ENCODE peak calls at places on chromosome 15, in ten cellular contexts. Q is fibroblast of the aortic adventitia, O is BJ, Z is bronchial epithelial cell, B is IMR-90, W is AG09319, H is Peyer's patch, U is GM12865, N is epithelial cell of proximal tubule, D is ovary. F is an unnamed sample.

GRCh38 chr15:75199347-75199976 is 2.2 kb upstream of the C15orf39 start:
- DNase-seq in H (no peak), U (peak; percentile 74), D (no peak), Z (no peak), Q (no peak), N (no peak), O (no peak), W (no peak), B (no peak), F (no peak)

GRCh38 chr15:40633178-40633577 is 39.1 kb downstream of the KNL1 start:
- DNase-seq in D (no peak), H (no peak), U (no peak), N (no peak), O (peak; percentile 19), W (peak; percentile 23), Q (no peak), Z (peak; percentile 37), B (peak; percentile 64), F (no peak)

GRCh38 chr15:70341566-70341965 is 243.8 kb upstream of the TLE3 start:
- DNase-seq in B (no peak), Z (no peak), U (no peak), N (no peak), O (no peak), Q (no peak), H (no peak), D (no peak), W (no peak), F (no peak)

GRCh38 chr15:69154684-69155083 is 5.8 kb upstream of the GLCE start:
- DNase-seq in N (no peak), B (peak; percentile 93), H (no peak), U (no peak), Z (peak; percentile 78), O (peak; percentile 12), Q (peak; percentile 78), W (no peak), D (no peak), F (peak; percentile 46)

GRCh38 chr15:101051291-101052030 is 132.3 kb downstream of the LRRK1 start:
- DNase-seq in N (no peak), B (no peak), H (no peak), O (no peak), Z (no peak), Q (no peak), D (peak; percentile 19), U (no peak), W (no peak), F (no peak)

GRCh38 chr15:42324308-42324707 is 35.0 kb upstream of the CAPN3 start:
- DNase-seq in Q (no peak), H (no peak), D (no peak), W (peak; percentile 11), U (no peak), B (peak; percentile 86), O (no peak), Z (no peak), N (no peak), F (no peak)

GRCh38 chr15:62035256-62035908 is 24.9 kb downstream of the VPS13C start:
- DNase-seq in B (peak; percentile 75), H (no peak), U (no peak), D (no peak), Q (peak; percentile 69), Z (peak; percentile 68), O (peak; percentile 29), W (no peak), N (no peak), F (peak; percentile 28)

GRCh38 chr15:36758800-36759199 is 179.4 kb downstream of the CDIN1 start:
- DNase-seq in O (no peak), H (no peak), D (no peak), Q (no peak), N (no peak), B (no peak), W (no peak), Z (no peak), U (no peak), F (no peak)

GRCh38 chr15:66220587-66220986 is 33.0 kb downstream of the MEGF11 start:
- DNase-seq in B (no peak), H (no peak), U (no peak), W (no peak), Z (no peak), O (no peak), Q (no peak), N (no peak), D (no peak), F (no peak)

GRCh38 chr15:56736308-56736707 is 3.0 kb upstream of the ZNF280D start:
- DNase-seq in N (no peak), Z (peak; percentile 22), D (no peak), U (no peak), H (no peak), Q (peak; percentile 61), W (no peak), B (peak; percentile 61), O (peak; percentile 26), F (no peak)

GRCh38 chr15:71747128-71748083 is 62.9 kb upstream of the NR2E3 start:
- DNase-seq in O (peak; percentile 79), N (peak; percentile 98), Z (peak; percentile 98), D (no peak), B (peak; percentile 84), H (no peak), W (no peak), U (no peak), Q (peak; percentile 39), F (no peak)

DNA sequence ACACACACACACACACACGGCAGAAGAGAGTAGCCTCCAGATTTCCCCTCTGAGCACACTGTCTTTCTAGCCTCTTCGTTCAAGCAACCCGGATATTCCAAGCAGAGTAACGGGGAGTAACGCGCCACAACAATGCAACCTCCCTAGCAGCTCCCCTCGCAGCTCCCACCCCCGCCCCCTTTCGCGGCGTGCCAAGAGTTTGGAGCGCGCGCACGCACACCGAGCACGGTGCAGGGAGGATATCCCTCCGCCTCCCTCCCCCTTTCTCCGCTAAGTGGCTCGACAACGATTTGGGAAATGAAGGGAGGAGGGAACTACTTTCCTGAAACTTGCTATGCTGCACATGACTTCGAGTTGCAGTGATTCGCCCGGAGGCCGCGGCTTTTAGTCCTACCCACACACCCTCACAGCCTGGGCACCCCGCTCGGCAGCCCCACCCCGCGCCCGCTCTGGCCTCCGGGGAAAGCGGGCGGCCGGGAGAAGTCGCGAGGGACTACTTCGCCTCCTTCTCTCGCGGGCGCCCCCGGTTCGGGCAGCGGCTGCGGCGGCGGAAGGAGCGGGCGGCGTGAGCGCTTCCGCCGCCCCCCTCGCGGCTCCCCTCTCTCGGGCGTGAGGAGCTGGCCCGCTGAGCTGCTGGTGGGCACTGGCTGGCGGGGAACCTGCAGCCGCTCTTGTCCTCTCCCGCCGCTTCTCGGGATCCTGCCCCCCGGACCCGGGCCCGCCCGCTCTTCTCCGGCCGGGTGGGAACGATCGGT is 733 bp upstream of the SPRED1 start:
- DNase-seq in N (peak; percentile 92), W (peak; percentile 99), O (peak; percentile 69), D (peak; percentile 93), B (peak; percentile 99), H (peak; percentile 88), U (peak; percentile 95), Z (peak; percentile 89), Q (peak; percentile 99), F (peak; percentile 98)
- TF ChIP-seq CTCF in N (no peak), W (no peak), O (no peak), D (peak; percentile 4), B (no peak), H (no peak), U (no peak), Z (no peak), Q (no peak), F (no peak)

DNA sequence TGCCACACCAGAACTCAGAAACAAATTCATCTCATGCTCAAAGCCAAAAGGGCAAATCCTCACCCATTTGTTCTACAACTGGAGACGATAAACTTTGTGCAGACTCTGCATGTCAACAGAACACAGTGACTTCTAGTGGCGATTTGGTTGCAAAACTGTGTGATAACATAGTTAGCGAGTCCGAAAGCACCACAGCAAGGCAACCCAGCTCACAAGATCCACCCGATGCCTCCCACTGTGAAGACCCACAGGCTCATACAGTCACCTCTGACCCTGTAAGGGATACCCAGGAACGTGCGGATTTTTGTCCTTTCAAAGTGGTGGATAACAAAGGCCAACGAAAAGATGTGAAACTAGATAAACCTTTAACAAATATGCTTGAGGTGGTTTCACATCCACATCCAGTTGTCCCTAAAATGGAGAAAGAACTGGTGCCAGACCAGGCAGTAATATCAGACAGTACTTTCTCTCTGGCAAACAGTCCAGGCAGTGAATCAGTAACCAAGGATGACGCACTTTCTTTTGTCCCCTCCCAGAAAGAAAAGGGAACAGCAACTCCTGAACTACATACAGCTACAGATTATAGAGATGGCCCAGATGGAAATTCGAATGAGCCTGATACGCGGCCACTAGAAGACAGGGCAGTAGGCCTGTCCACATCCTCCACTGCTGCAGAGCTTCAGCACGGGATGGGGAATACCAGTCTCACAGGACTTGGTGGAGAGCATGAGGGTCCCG is 199.7 kb downstream of the AKAP13 start:
- DNase-seq in Z (no peak), H (peak; percentile 63), Q (peak; percentile 82), N (no peak), B (no peak), D (no peak), U (no peak), O (no peak), W (no peak), F (no peak)
- TF ChIP-seq CTCF in Z (no peak), H (peak; percentile 35), Q (no peak), N (no peak), B (no peak), D (no peak), U (no peak), O (no peak), W (no peak), F (no peak)

GRCh38 chr15:52528465-52529288 is at the start of gene MYO5A:
- DNase-seq in W (peak; percentile 37), U (peak; percentile 91), O (no peak), H (peak; percentile 75), D (peak; percentile 75), Z (peak; percentile 62), N (no peak), Q (peak; percentile 65), B (peak; percentile 71), F (no peak)
- TF ChIP-seq CTCF in W (peak; percentile 2), U (peak; percentile 4), O (peak; percentile 9), H (peak; percentile 15), D (no peak), Z (peak; percentile 15), N (no peak), Q (peak; percentile 21), B (peak; percentile 27), F (no peak)

GRCh38 chr15:98806275-98806895 is 158.0 kb downstream of the IGF1R start:
- DNase-seq in U (no peak), Q (no peak), B (no peak), N (no peak), Z (no peak), W (no peak), D (no peak), O (no peak), H (no peak), F (no peak)

GRCh38 chr15:98804057-98804380 is 155.7 kb downstream of the IGF1R start:
- DNase-seq in N (no peak), W (no peak), B (peak; percentile 17), U (no peak), D (no peak), Q (peak; percentile 19), Z (no peak), H (no peak), O (no peak), F (no peak)

GRCh38 chr15:98807262-98807661 is 158.9 kb downstream of the IGF1R start:
- DNase-seq in D (no peak), Q (peak; percentile 94), N (no peak), U (no peak), B (peak; percentile 89), O (peak; percentile 66), Z (no peak), H (no peak), W (peak; percentile 79), F (peak; percentile 71)

GRCh38 chr15:98803228-98804056 is 155.1 kb downstream of the IGF1R start:
- DNase-seq in Q (peak; percentile 29), O (no peak), H (no peak), U (no peak), D (no peak), N (no peak), B (peak; percentile 78), W (no peak), Z (peak; percentile 90), F (no peak)

GRCh38 chr15:98805434-98806274 is 157.3 kb downstream of the IGF1R start:
- DNase-seq in Q (no peak), N (no peak), H (no peak), W (no peak), Z (no peak), B (peak; percentile 7), O (no peak), D (no peak), U (no peak), F (no peak)
- TF ChIP-seq CTCF in Q (peak; percentile 28), N (peak; percentile 38), H (peak; percentile 49), W (no peak), Z (peak; percentile 26), B (no peak), O (no peak), D (peak; percentile 8), U (peak; percentile 7), F (peak; percentile 11)

F was measured in AG04449.